ENCODE peak calls at places on chromosomes 13 and 19, in five cellular contexts. One of them, this sample, is unnamed.

GRCh38 chr19:3207466-3208242 is 16.8 kb upstream of the CELF5 start:
- DNase-seq in caudate nucleus: no peak
- DNase-seq in HL-60: no peak
- DNase-seq in neural progenitor cell: no peak
- DNase-seq in activated T-helper 1 cell treated with anti-CD3 and anti-CD28 coated beads, Interleukin-12 subunit alpha, Interleukin-12 subunit beta, Interleukin-2, Interleukin-4 antibody, amounts not matched to agents 30 ng/mL and 10 ng/mL and 1 ng/mL, durations not matched to agents 14 hours and 24 hours and 36 hours: no peak
- DNase-seq in this sample: no peak

GRCh38 chr19:45667620-45668341 is at the start of gene GIPR:
- DNase-seq in caudate nucleus: peak
- DNase-seq in HL-60: no peak
- DNase-seq in neural progenitor cell: peak
- DNase-seq in activated T-helper 1 cell treated with anti-CD3 and anti-CD28 coated beads, Interleukin-12 subunit alpha, Interleukin-12 subunit beta, Interleukin-2, Interleukin-4 antibody, amounts not matched to agents 30 ng/mL and 10 ng/mL and 1 ng/mL, durations not matched to agents 14 hours and 24 hours and 36 hours: peak
- DNase-seq in this sample: no peak

GRCh38 chr13:28145049-28145448 is 6.7 kb downstream of the PAN3 start:
- DNase-seq in caudate nucleus: no peak
- DNase-seq in HL-60: no peak
- DNase-seq in neural progenitor cell: no peak
- DNase-seq in activated T-helper 1 cell treated with anti-CD3 and anti-CD28 coated beads, Interleukin-12 subunit alpha, Interleukin-12 subunit beta, Interleukin-2, Interleukin-4 antibody, amounts not matched to agents 30 ng/mL and 10 ng/mL and 1 ng/mL, durations not matched to agents 14 hours and 24 hours and 36 hours: no peak
- DNase-seq in this sample: no peak

GRCh38 chr13:105598551-105598950 is 936.9 kb downstream of the EFNB2 start:
- DNase-seq in caudate nucleus: no peak
- DNase-seq in HL-60: no peak
- DNase-seq in neural progenitor cell: no peak
- DNase-seq in activated T-helper 1 cell treated with anti-CD3 and anti-CD28 coated beads, Interleukin-12 subunit alpha, Interleukin-12 subunit beta, Interleukin-2, Interleukin-4 antibody, amounts not matched to agents 30 ng/mL and 10 ng/mL and 1 ng/mL, durations not matched to agents 14 hours and 24 hours and 36 hours: no peak
- DNase-seq in this sample: no peak

GRCh38 chr13:52348081-52348480 is 57.9 kb downstream of the THSD1 start:
- DNase-seq in caudate nucleus: no peak
- DNase-seq in HL-60: no peak
- DNase-seq in neural progenitor cell: no peak
- DNase-seq in activated T-helper 1 cell treated with anti-CD3 and anti-CD28 coated beads, Interleukin-12 subunit alpha, Interleukin-12 subunit beta, Interleukin-2, Interleukin-4 antibody, amounts not matched to agents 30 ng/mL and 10 ng/mL and 1 ng/mL, durations not matched to agents 14 hours and 24 hours and 36 hours: no peak
- DNase-seq in this sample: no peak

GRCh38 chr19:53958168-53958571 is 4.6 kb upstream of the CACNG8 start:
- DNase-seq in caudate nucleus: no peak
- DNase-seq in HL-60: no peak
- DNase-seq in neural progenitor cell: peak
- DNase-seq in activated T-helper 1 cell treated with anti-CD3 and anti-CD28 coated beads, Interleukin-12 subunit alpha, Interleukin-12 subunit beta, Interleukin-2, Interleukin-4 antibody, amounts not matched to agents 30 ng/mL and 10 ng/mL and 1 ng/mL, durations not matched to agents 14 hours and 24 hours and 36 hours: no peak
- DNase-seq in this sample: no peak

GRCh38 chr19:46520616-46521015 is 24.9 kb upstream of the PNMA8B start:
- DNase-seq in caudate nucleus: no peak
- DNase-seq in HL-60: no peak
- DNase-seq in neural progenitor cell: peak
- DNase-seq in activated T-helper 1 cell treated with anti-CD3 and anti-CD28 coated beads, Interleukin-12 subunit alpha, Interleukin-12 subunit beta, Interleukin-2, Interleukin-4 antibody, amounts not matched to agents 30 ng/mL and 10 ng/mL and 1 ng/mL, durations not matched to agents 14 hours and 24 hours and 36 hours: no peak
- DNase-seq in this sample: no peak

GRCh38 chr19:46825731-46826055 is 25.0 kb downstream of the AP2S1 start:
- DNase-seq in caudate nucleus: no peak
- DNase-seq in HL-60: no peak
- DNase-seq in neural progenitor cell: no peak
- DNase-seq in activated T-helper 1 cell treated with anti-CD3 and anti-CD28 coated beads, Interleukin-12 subunit alpha, Interleukin-12 subunit beta, Interleukin-2, Interleukin-4 antibody, amounts not matched to agents 30 ng/mL and 10 ng/mL and 1 ng/mL, durations not matched to agents 14 hours and 24 hours and 36 hours: no peak
- DNase-seq in this sample: no peak

GRCh38 chr13:94483970-94484369 is 4.5 kb upstream of the DCT start:
- DNase-seq in caudate nucleus: no peak
- DNase-seq in HL-60: no peak
- DNase-seq in neural progenitor cell: no peak
- DNase-seq in activated T-helper 1 cell treated with anti-CD3 and anti-CD28 coated beads, Interleukin-12 subunit alpha, Interleukin-12 subunit beta, Interleukin-2, Interleukin-4 antibody, amounts not matched to agents 30 ng/mL and 10 ng/mL and 1 ng/mL, durations not matched to agents 14 hours and 24 hours and 36 hours: no peak
- DNase-seq in this sample: no peak

GRCh38 chr13:113077953-113078894 is 27.4 kb upstream of the F7 start:
- DNase-seq in caudate nucleus: no peak
- DNase-seq in HL-60: no peak
- DNase-seq in neural progenitor cell: no peak
- DNase-seq in activated T-helper 1 cell treated with anti-CD3 and anti-CD28 coated beads, Interleukin-12 subunit alpha, Interleukin-12 subunit beta, Interleukin-2, Interleukin-4 antibody, amounts not matched to agents 30 ng/mL and 10 ng/mL and 1 ng/mL, durations not matched to agents 14 hours and 24 hours and 36 hours: no peak
- DNase-seq in this sample: no peak

GRCh38 chr13:28355046-28355821 is 139.7 kb downstream of the FLT1 start:
- DNase-seq in caudate nucleus: no peak
- DNase-seq in HL-60: no peak
- DNase-seq in neural progenitor cell: peak
- DNase-seq in activated T-helper 1 cell treated with anti-CD3 and anti-CD28 coated beads, Interleukin-12 subunit alpha, Interleukin-12 subunit beta, Interleukin-2, Interleukin-4 antibody, amounts not matched to agents 30 ng/mL and 10 ng/mL and 1 ng/mL, durations not matched to agents 14 hours and 24 hours and 36 hours: no peak
- DNase-seq in this sample: no peak